ENCODE peak calls at places on chromosomes 1 and 21, in ten cellular contexts. I is brain microvascular endothelial cell, Z is skeletal muscle cell, H is DMS153, N is coronary artery, B is ureter, K is T-helper 17 cell, D is kidney epithelial cell, E is foreskin fibroblast, G is NCI-H1105. C is an unnamed sample.

GRCh38 chr21:44552136-44552535 is 831 bp upstream of the KRTAP10-2 start:
- DNase-seq in I (no peak), Z (no peak), H (no peak), N (no peak), B (no peak), K (no peak), D (no peak), E (no peak), G (no peak), C (no peak)

GRCh38 chr1:169896013-169896412 is 2.3 kb upstream of the SCYL3 start:
- DNase-seq in I (no peak), Z (no peak), H (no peak), N (no peak), B (no peak), K (no peak), D (no peak), E (no peak), G (no peak), C (no peak)

GRCh38 chr1:192303029-192303428 is 13.8 kb upstream of the RGS21 start:
- DNase-seq in I (no peak), Z (no peak), H (no peak), N (no peak), B (no peak), K (no peak), D (no peak), E (peak), G (no peak), C (no peak)

GRCh38 chr1:6423321-6423999 is 1.1 kb upstream of the ESPN start:
- DNase-seq in I (peak), Z (no peak), H (peak), N (no peak), B (no peak), K (peak), D (peak), E (peak), G (peak), C (no peak)

GRCh38 chr1:85166343-85166742 is 34.5 kb downstream of the SYDE2 start:
- DNase-seq in I (no peak), Z (no peak), H (no peak), N (no peak), B (no peak), K (no peak), D (no peak), E (no peak), G (no peak), C (no peak)

GRCh38 chr1:1344672-1345361 is 4.4 kb downstream of the DVL1 start:
- DNase-seq in I (peak), Z (no peak), H (no peak), N (no peak), B (no peak), K (no peak), D (peak), E (peak), G (no peak), C (peak)

GRCh38 chr1:1281533-1282321 is 1.5 kb downstream of the SCNN1D start:
- DNase-seq in I (peak), Z (no peak), H (peak), N (no peak), B (no peak), K (no peak), D (no peak), E (peak), G (no peak), C (no peak)

GRCh38 chr1:217010253-217010652 is 287.0 kb upstream of the ESRRG start:
- DNase-seq in I (no peak), Z (no peak), H (no peak), N (no peak), B (no peak), K (no peak), D (no peak), E (no peak), G (no peak), C (no peak)

GRCh38 chr1:98119793-98120192 is 199.0 kb upstream of the DPYD start:
- DNase-seq in I (no peak), Z (no peak), H (peak), N (no peak), B (no peak), K (no peak), D (no peak), E (peak), G (peak), C (no peak)

GRCh38 chr1:94079056-94079990 is 41.6 kb downstream of the ABCA4 start:
- DNase-seq in I (no peak), Z (no peak), H (no peak), N (no peak), B (no peak), K (no peak), D (peak), E (no peak), G (no peak), C (peak)

C was measured in epithelial cell of proximal tubule.